ENCODE peak calls at places on chromosomes 3 and 15, in seven cellular contexts. J is A549; W is HCT116; O is hepatocyte; B is CD8-positive, alpha-beta memory T cell; I is ascending aorta; N is brain microvascular endothelial cell. Y is an unnamed sample.

GRCh38 chr15:57245130-57245529 is 131.2 kb upstream of the CGNL1 start:
- DNase-seq in W (no peak), I (no peak), J (no peak), O (no peak), N (no peak), B (no peak), Y (no peak)

GRCh38 chr3:49244589-49245205 is 32.3 kb downstream of the C3orf62 start:
- DNase-seq in J (peak), W (no peak), B (no peak), O (no peak), I (no peak), N (no peak), Y (no peak)

GRCh38 chr3:171532294-171532693 is 72.1 kb upstream of the TNIK start:
- DNase-seq in O (no peak), I (no peak), N (no peak), W (no peak), J (no peak), B (no peak), Y (no peak)

GRCh38 chr3:8519774-8520448 is 18.3 kb downstream of the LMCD1 start:
- DNase-seq in N (no peak), J (no peak), B (no peak), O (no peak), I (no peak), W (no peak), Y (no peak)

GRCh38 chr3:78434801-78435200 is 1333.0 kb downstream of the ROBO1 start:
- DNase-seq in N (no peak), I (no peak), J (no peak), O (no peak), B (no peak), W (no peak), Y (no peak)

GRCh38 chr3:47098910-47099309 is 65.0 kb downstream of the SETD2 start:
- DNase-seq in B (no peak), I (no peak), O (no peak), N (no peak), J (no peak), W (no peak), Y (no peak)

GRCh38 chr3:106820726-106821362 is 556.4 kb upstream of the CCDC54 start:
- DNase-seq in J (no peak), N (no peak), I (no peak), B (no peak), W (no peak), O (no peak), Y (no peak)

GRCh38 chr3:31103623-31104180 is 209.2 kb upstream of the GADL1 start:
- DNase-seq in N (no peak), J (no peak), B (no peak), I (no peak), O (no peak), W (no peak), Y (no peak)

GRCh38 chr3:48591436-48591835 is 3.7 kb downstream of the COL7A1 start:
- DNase-seq in W (no peak), J (no peak), I (no peak), N (no peak), O (no peak), B (no peak), Y (no peak)

GRCh38 chr15:74937226-74937601 is 659 bp downstream of the COX5A start:
- DNase-seq in J (no peak), W (no peak), O (no peak), I (no peak), B (no peak), N (no peak), Y (no peak)

GRCh38 chr3:132090921-132091320 is 56.1 kb upstream of the CPNE4 start:
- DNase-seq in B (no peak), I (no peak), J (no peak), N (peak), W (no peak), O (no peak), Y (no peak)

GRCh38 chr3:158434412-158435038 is 136.5 kb upstream of the MLF1 start:
- DNase-seq in W (peak), O (peak), I (peak), B (no peak), N (peak), J (peak), Y (no peak)

GRCh38 chr3:25589783-25590258 is 74.9 kb downstream of the TOP2B start:
- DNase-seq in N (no peak), J (no peak), B (no peak), W (no peak), O (peak), I (no peak), Y (no peak)
- H3K27ac ChIP-seq in N (peak), J (peak), B (no peak), W (no peak), O (peak), I (peak), Y (no peak)

GRCh38 chr3:111737056-111737711 is 121.9 kb upstream of the PHLDB2 start:
- DNase-seq in N (no peak), O (no peak), B (no peak), J (no peak), I (no peak), W (no peak), Y (no peak)

GRCh38 chr3:111734652-111735051 is 124.4 kb upstream of the PHLDB2 start:
- DNase-seq in W (no peak), N (no peak), I (no peak), O (no peak), J (no peak), B (no peak), Y (no peak)

GRCh38 chr3:111735912-111736311 is 123.2 kb upstream of the PHLDB2 start:
- DNase-seq in I (no peak), N (no peak), J (no peak), W (no peak), B (no peak), O (no peak), Y (no peak)

GRCh38 chr3:111733856-111734255 is 125.2 kb upstream of the PHLDB2 start:
- DNase-seq in N (no peak), I (no peak), J (no peak), W (no peak), O (no peak), B (no peak), Y (no peak)

GRCh38 chr3:111735271-111735758 is 123.8 kb upstream of the PHLDB2 start:
- DNase-seq in W (peak), J (peak), I (no peak), O (peak), B (no peak), N (peak), Y (no peak)
- H3K27ac ChIP-seq in W (peak), J (peak), I (no peak), O (peak), B (no peak), N (peak), Y (no peak)

GRCh38 chr15:50055333-50056278 is 63.4 kb downstream of the ATP8B4 start:
- DNase-seq in I (no peak), B (no peak), O (no peak), W (no peak), N (peak), J (no peak), Y (no peak)
- H3K27ac ChIP-seq in I (peak), B (no peak), O (peak), W (no peak), N (peak), J (no peak), Y (no peak)

DNA sequence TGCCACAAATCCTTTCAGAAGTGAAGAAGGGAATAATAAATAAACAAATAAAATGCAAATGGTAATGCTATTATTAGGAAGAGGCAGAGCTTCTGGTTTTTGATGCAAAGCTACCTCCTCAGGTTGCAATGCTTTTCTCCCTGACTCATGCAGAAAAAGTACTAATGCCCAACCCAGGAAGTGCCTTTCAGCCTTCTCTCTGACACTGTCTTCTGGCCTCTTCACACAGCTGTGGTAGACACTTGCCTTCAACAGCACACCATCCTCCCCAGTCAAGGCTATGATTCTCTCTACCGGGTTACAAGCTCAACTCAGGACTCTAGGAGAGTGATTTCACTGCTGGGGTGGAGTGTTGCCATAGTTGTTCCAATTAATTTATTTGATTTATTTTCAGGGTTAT is 27.3 kb upstream of the GALNT15 start:
- DNase-seq in I (no peak), O (no peak), J (no peak), W (no peak), N (peak), B (no peak), Y (no peak)
- H3K27ac ChIP-seq in I (no peak), O (no peak), J (no peak), W (no peak), N (peak), B (no peak), Y (no peak)

GRCh38 chr3:63807901-63808589 is 11.1 kb upstream of the C3orf49 start:
- DNase-seq in J (no peak), N (no peak), O (no peak), I (no peak), W (no peak), B (no peak), Y (no peak)
- H3K27ac ChIP-seq in J (no peak), N (no peak), O (no peak), I (no peak), W (no peak), B (no peak), Y (no peak)

Y was measured in substantia nigra.